ENCODE peak calls at places on chromosomes 16 and 17, in ten cellular contexts. O is naive thymus-derived CD4-positive, alpha-beta T cell; E is PC-3; G is CD8-positive, alpha-beta T cell; H is RWPE2; V is body of pancreas; K is substantia nigra; Z is H1; S is stomach; M is thoracic aorta. A is an unnamed sample.

GRCh38 chr16:85296859-85297698 is 184.8 kb upstream of the CIBAR2 start:
- DNase-seq in Z (peak), H (no peak), S (peak), G (peak), O (peak), V (peak), M (no peak), K (peak), E (peak), A (no peak)

GRCh38 chr16:55385363-55385762 is 61.4 kb downstream of the IRX6 start:
- DNase-seq in M (no peak), H (no peak), G (no peak), K (no peak), V (no peak), Z (no peak), E (no peak), S (no peak), O (no peak), A (no peak)

GRCh38 chr16:23781176-23781575 is 26.4 kb downstream of the CHP2 start:
- DNase-seq in H (no peak), K (no peak), G (no peak), O (no peak), M (no peak), S (no peak), E (no peak), V (no peak), Z (no peak), A (no peak)

GRCh38 chr17:17467720-17468119 is 9.1 kb upstream of the MED9 start:
- DNase-seq in M (no peak), V (peak), O (no peak), S (no peak), H (no peak), E (peak), K (no peak), G (no peak), Z (no peak), A (no peak)

GRCh38 chr16:31215287-31216115 is 1.4 kb downstream of the PYDC1 start:
- DNase-seq in M (no peak), O (no peak), V (peak), H (no peak), Z (peak), K (no peak), E (peak), G (no peak), S (peak), A (no peak)

GRCh38 chr17:14736631-14737030 is 435.8 kb downstream of the HS3ST3B1 start:
- DNase-seq in O (no peak), Z (no peak), S (no peak), E (peak), M (no peak), V (no peak), K (no peak), G (no peak), H (no peak), A (no peak)

GRCh38 chr17:29048440-29049360 is 5.8 kb downstream of the PIPOX start:
- DNase-seq in O (no peak), G (no peak), H (no peak), M (no peak), V (no peak), S (no peak), K (no peak), E (no peak), Z (no peak), A (no peak)

GRCh38 chr16:4401510-4401909 is 14.9 kb downstream of the CORO7 start:
- DNase-seq in M (no peak), Z (no peak), E (no peak), O (no peak), V (no peak), G (no peak), K (no peak), S (no peak), H (no peak), A (no peak)

GRCh38 chr16:20803561-20804214 is 2.6 kb downstream of the ERI2 start:
- DNase-seq in O (no peak), V (no peak), E (no peak), S (no peak), K (no peak), G (no peak), H (no peak), M (no peak), Z (no peak), A (no peak)

GRCh38 chr17:33667052-33667509 is 374.0 kb upstream of the ASIC2 start:
- DNase-seq in S (no peak), E (peak), K (no peak), O (no peak), M (no peak), G (no peak), H (no peak), Z (no peak), V (no peak), A (no peak)

GRCh38 chr17:76547183-76547641 is 7.4 kb downstream of the PRCD start:
- DNase-seq in E (peak), Z (no peak), H (peak), M (no peak), V (peak), O (peak), G (peak), S (peak), K (peak), A (peak)

GRCh38 chr16:83682126-83682857 is 125.5 kb upstream of the HSBP1 start:
- DNase-seq in G (no peak), Z (no peak), M (no peak), V (no peak), K (no peak), O (no peak), H (no peak), E (no peak), S (no peak), A (no peak)

GRCh38 chr16:57366544-57367040 is 5.7 kb upstream of the CX3CL1 start:
- DNase-seq in H (no peak), G (no peak), K (no peak), S (no peak), Z (no peak), O (no peak), M (no peak), V (no peak), E (no peak), A (no peak)

GRCh38 chr17:14833201-14833773 is 431.8 kb downstream of the PMP22 start:
- DNase-seq in G (no peak), M (no peak), V (no peak), K (no peak), E (no peak), Z (no peak), O (no peak), S (no peak), H (no peak), A (no peak)

GRCh38 chr16:27425961-27426360 is 24.0 kb downstream of the IL21R start:
- DNase-seq in G (no peak), O (no peak), S (no peak), K (no peak), H (no peak), M (no peak), Z (no peak), E (no peak), V (no peak), A (no peak)

GRCh38 chr16:77700846-77701245 is 21.5 kb upstream of the NUDT7 start:
- DNase-seq in O (no peak), E (no peak), M (no peak), K (no peak), S (no peak), Z (no peak), V (no peak), H (no peak), G (no peak), A (no peak)

GRCh38 chr17:61366715-61367413 is 32.8 kb upstream of the TBX2 start:
- DNase-seq in G (no peak), S (peak), H (no peak), O (no peak), K (no peak), V (no peak), M (no peak), Z (no peak), E (no peak), A (no peak)

GRCh38 chr16:4852221-4852872 is 5.1 kb downstream of the UBN1 start:
- DNase-seq in V (no peak), O (no peak), K (no peak), S (no peak), H (no peak), M (no peak), G (no peak), Z (no peak), E (peak), A (no peak)

GRCh38 chr17:37608369-37609169 is 649 bp downstream of the SYNRG start:
- DNase-seq in H (no peak), M (peak), Z (no peak), S (peak), K (no peak), V (no peak), E (peak), G (no peak), O (no peak), A (peak)

GRCh38 chr16:74439685-74440084 is 18.4 kb upstream of the CLEC18B start:
- DNase-seq in M (no peak), G (no peak), Z (no peak), E (no peak), S (no peak), V (no peak), K (no peak), O (no peak), H (no peak), A (no peak)

GRCh38 chr16:54178491-54178976 is 108.1 kb downstream of the IRX3 start:
- DNase-seq in K (no peak), M (no peak), O (no peak), S (no peak), E (no peak), H (no peak), Z (no peak), V (peak), G (no peak), A (no peak)

GRCh38 chr17:56912105-56912999 is 1.5 kb downstream of the TRIM25 start:
- DNase-seq in V (peak), S (peak), G (no peak), H (no peak), K (no peak), M (no peak), O (no peak), E (peak), Z (no peak), A (peak)

GRCh38 chr17:57135748-57136342 is 50.8 kb downstream of the AKAP1 start:
- DNase-seq in Z (no peak), S (no peak), V (peak), M (no peak), G (no peak), O (no peak), E (no peak), H (no peak), K (no peak), A (no peak)

GRCh38 chr16:53754938-53755910 is 51.3 kb downstream of the FTO start:
- DNase-seq in E (peak), O (no peak), K (no peak), M (no peak), G (no peak), H (no peak), V (peak), Z (no peak), S (peak), A (no peak)

GRCh38 chr17:7884581-7885356 is 3.8 kb upstream of the CHD3 start:
- DNase-seq in G (peak), H (no peak), V (no peak), E (no peak), M (no peak), S (peak), K (no peak), O (peak), Z (no peak), A (no peak)

GRCh38 chr17:50993544-50993943 is 127.1 kb downstream of the SPAG9 start:
- DNase-seq in O (no peak), K (no peak), E (peak), Z (no peak), H (no peak), M (no peak), S (no peak), G (no peak), V (no peak), A (no peak)

GRCh38 chr17:21098934-21099687 is 27.7 kb upstream of the DHRS7B start:
- DNase-seq in M (no peak), G (peak), Z (peak), E (peak), K (no peak), H (peak), S (peak), O (peak), V (peak), A (no peak)

GRCh38 chr17:8104911-8105310 is 13.4 kb downstream of the ALOXE3 start:
- DNase-seq in G (no peak), V (no peak), E (no peak), K (no peak), S (no peak), H (no peak), O (no peak), Z (no peak), M (no peak), A (no peak)

GRCh38 chr17:39563476-39563875 is 44.2 kb downstream of the NEUROD2 start:
- DNase-seq in E (no peak), O (no peak), H (no peak), K (no peak), S (no peak), M (no peak), V (no peak), G (no peak), Z (peak), A (no peak)

GRCh38 chr17:57370051-57370581 is 113.8 kb downstream of the MSI2 start:
- DNase-seq in E (peak), G (no peak), M (no peak), K (no peak), H (peak), Z (no peak), V (no peak), S (no peak), O (no peak), A (no peak)

GRCh38 chr16:12271006-12271405 is 294.5 kb downstream of the SNX29 start:
- DNase-seq in M (no peak), E (peak), Z (peak), K (peak), H (no peak), V (no peak), G (no peak), S (no peak), O (no peak), A (no peak)

GRCh38 chr16:46673320-46674013 is 15.5 kb downstream of the VPS35 start:
- DNase-seq in G (peak), Z (peak), K (no peak), E (peak), S (peak), H (no peak), V (peak), M (no peak), O (peak), A (no peak)

GRCh38 chr16:89821438-89822187 is 5.2 kb upstream of the FANCA start:
- DNase-seq in E (no peak), H (no peak), M (no peak), K (no peak), V (no peak), O (no peak), G (no peak), Z (no peak), S (no peak), A (no peak)

GRCh38 chr16:30953511-30954124 is 3.9 kb upstream of the SETD1A start:
- DNase-seq in E (peak), K (peak), Z (peak), S (peak), O (peak), H (no peak), G (peak), M (no peak), V (peak), A (peak)

GRCh38 chr17:18974407-18975149 is 22.6 kb downstream of the SLC5A10 start:
- DNase-seq in V (no peak), S (no peak), M (no peak), E (peak), G (no peak), H (no peak), O (no peak), K (no peak), Z (no peak), A (no peak)

GRCh38 chr17:71634376-71634775 is 486.4 kb upstream of the SOX9 start:
- DNase-seq in G (no peak), V (no peak), M (no peak), S (no peak), O (no peak), Z (no peak), H (no peak), E (no peak), K (no peak), A (no peak)

GRCh38 chr17:4588862-4589625 is 4.7 kb downstream of the SMTNL2 start:
- DNase-seq in K (no peak), G (no peak), H (no peak), S (no peak), O (no peak), M (no peak), E (no peak), Z (no peak), V (no peak), A (no peak)
- H3K27ac ChIP-seq in K (no peak), G (no peak), H (no peak), S (no peak), O (no peak), M (no peak), E (no peak), Z (no peak), V (no peak), A (no peak)

DNA sequence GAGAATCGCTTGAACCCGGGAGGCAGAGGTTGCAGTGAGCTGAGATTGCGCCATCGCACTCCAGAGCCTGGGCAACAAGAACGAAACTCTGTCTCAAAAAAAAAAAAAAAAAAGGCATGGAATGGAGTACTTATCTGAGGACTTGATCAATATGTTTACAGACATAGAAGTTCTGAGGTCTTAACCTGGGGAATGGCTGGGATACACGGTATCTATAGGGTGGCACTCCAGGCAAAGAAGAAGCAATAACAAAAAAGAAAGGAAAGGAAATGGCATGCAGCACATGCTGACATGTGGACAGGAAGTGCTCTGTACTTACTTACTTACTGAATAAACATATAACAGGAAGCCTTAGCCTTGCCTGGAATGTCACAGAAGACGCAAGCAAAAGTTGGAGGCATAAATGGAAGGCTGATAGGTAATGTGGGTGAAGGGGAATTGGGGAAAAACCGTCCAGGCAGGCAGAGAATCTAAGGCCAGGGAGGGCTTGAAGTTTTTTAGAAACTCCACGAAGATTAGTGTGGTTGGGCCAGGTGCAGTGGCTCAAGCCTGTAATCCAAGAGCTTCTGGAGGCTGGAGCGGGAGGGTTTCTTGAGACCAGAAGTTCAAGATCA is 10.1 kb upstream of the SPOP start:
- DNase-seq in G (peak), O (peak), H (no peak), S (no peak), V (no peak), M (no peak), E (peak), Z (no peak), K (no peak), A (no peak)
- H3K27ac ChIP-seq in G (peak), O (peak), H (peak), S (peak), V (peak), M (peak), E (no peak), Z (no peak), K (no peak), A (no peak)

GRCh38 chr17:45342871-45343526 is 26.2 kb upstream of the MAP3K14 start:
- DNase-seq in M (no peak), Z (no peak), V (no peak), E (no peak), K (no peak), G (no peak), S (no peak), O (no peak), H (no peak), A (no peak)

GRCh38 chr17:45347451-45347850 is 30.6 kb upstream of the MAP3K14 start:
- DNase-seq in V (no peak), G (no peak), S (no peak), H (no peak), O (no peak), K (no peak), E (no peak), Z (no peak), M (no peak), A (no peak)

GRCh38 chr17:45346255-45347015 is 29.6 kb upstream of the MAP3K14 start:
- DNase-seq in V (no peak), K (peak), O (no peak), H (no peak), Z (no peak), S (no peak), G (no peak), M (no peak), E (no peak), A (no peak)

GRCh38 chr17:45345246-45345553 is 28.4 kb upstream of the MAP3K14 start:
- DNase-seq in O (no peak), V (no peak), G (no peak), K (no peak), E (no peak), M (no peak), H (no peak), S (no peak), Z (no peak), A (no peak)

DNA sequence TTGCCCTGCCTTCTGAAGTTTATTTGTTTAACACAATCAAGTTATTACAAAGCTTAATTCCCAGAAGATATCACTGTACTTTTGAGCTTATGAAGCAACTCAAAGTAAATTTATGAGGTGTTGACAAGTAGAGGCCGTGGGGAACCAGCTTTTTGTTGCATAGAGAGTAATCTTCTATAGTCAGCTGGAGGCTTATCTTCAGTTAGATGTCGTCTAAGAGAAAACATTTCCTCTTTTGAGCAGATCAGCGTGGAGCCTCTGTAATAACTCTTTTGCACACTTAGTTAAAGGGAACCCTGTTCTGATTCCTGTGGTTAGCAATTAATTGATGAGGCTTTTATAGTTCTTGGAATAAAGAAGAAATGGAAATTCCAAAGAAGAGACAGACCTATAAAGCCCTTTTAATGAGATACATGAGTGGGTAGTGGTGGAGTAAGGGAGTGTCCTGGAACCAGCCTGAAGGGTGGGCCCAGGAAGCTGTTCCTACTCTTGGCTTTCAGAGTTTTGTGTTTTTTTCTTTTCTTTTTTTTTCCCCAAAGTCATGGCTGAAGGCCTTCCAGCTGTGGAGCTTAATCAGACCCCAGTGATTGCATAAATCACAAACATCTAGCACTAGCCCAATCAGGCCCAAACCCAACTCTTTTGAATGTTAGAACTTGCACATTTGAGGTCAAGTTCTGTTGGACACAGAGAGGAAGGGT is 28.9 kb upstream of the MAP3K14 start:
- DNase-seq in E (no peak), H (no peak), S (no peak), O (no peak), Z (no peak), G (no peak), V (peak), M (no peak), K (no peak), A (no peak)
- H3K27ac ChIP-seq in E (no peak), H (no peak), S (peak), O (no peak), Z (no peak), G (no peak), V (no peak), M (no peak), K (no peak), A (peak)

GRCh38 chr16:2516391-2517240 is 2.9 kb downstream of the ATP6V0C start:
- DNase-seq in E (no peak), G (no peak), O (no peak), S (no peak), Z (no peak), V (peak), M (no peak), K (no peak), H (no peak), A (no peak)
- H3K27ac ChIP-seq in E (no peak), G (no peak), O (peak), S (peak), Z (peak), V (peak), M (peak), K (peak), H (peak), A (no peak)

GRCh38 chr16:68995011-68995504 is 110.4 kb upstream of the HAS3 start:
- DNase-seq in V (peak), K (no peak), S (no peak), Z (no peak), O (no peak), E (peak), M (no peak), H (peak), G (no peak), A (no peak)

GRCh38 chr16:68993885-68994284 is 111.6 kb upstream of the HAS3 start:
- DNase-seq in G (no peak), H (no peak), V (no peak), K (no peak), S (no peak), E (peak), Z (no peak), M (no peak), O (no peak), A (no peak)

GRCh38 chr16:68993421-68993820 is 112.0 kb upstream of the HAS3 start:
- DNase-seq in Z (no peak), M (no peak), H (no peak), S (no peak), E (no peak), V (no peak), G (no peak), K (no peak), O (no peak), A (no peak)

GRCh38 chr16:68992521-68992920 is 112.9 kb upstream of the HAS3 start:
- DNase-seq in H (no peak), S (no peak), G (no peak), Z (no peak), M (no peak), K (no peak), V (no peak), E (peak), O (no peak), A (no peak)

DNA sequence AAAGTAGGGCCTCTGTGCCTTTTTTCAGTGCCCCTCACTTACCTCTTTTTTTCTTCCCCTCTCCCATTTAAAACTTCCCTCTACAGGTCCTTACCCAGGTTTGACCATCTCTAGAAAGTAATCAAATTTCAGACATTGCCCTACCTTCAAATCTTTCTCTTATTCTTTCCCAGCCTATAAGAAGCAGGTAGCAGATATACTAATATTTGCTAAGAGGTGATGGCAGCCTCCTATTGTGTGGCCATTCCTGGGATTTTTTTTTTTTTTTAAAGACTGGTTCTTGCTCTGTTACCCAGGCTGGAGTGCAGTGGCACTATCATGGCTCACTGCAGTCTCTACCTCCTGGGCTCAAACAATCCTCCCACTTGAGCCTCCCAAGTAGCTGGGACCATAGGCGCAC is 111.1 kb upstream of the HAS3 start:
- DNase-seq in M (no peak), S (no peak), E (no peak), O (no peak), G (no peak), K (no peak), Z (no peak), H (no peak), V (no peak), A (no peak)
- H3K27ac ChIP-seq in M (no peak), S (peak), E (peak), O (no peak), G (no peak), K (no peak), Z (no peak), H (peak), V (peak), A (no peak)

A was measured in tibial nerve.